ENCODE peak calls at places on chromosomes 5 and 9, in seven cellular contexts. V is amniotic stem cell, K is RPMI8226, Z is smooth muscle cell of the brain vasculature, H is foreskin melanocyte, D is caudate nucleus, M is HTR-8/SVneo. U is an unnamed sample.

GRCh38 chr5:9124071-9124470 is 421.8 kb downstream of the SEMA5A start:
- DNase-seq in H (no peak), M (no peak), D (no peak), V (no peak), Z (no peak), K (no peak), U (no peak)

GRCh38 chr9:88776717-88777497 is 214.4 kb upstream of the S1PR3 start:
- DNase-seq in K (no peak), Z (no peak), V (no peak), H (no peak), M (peak), D (no peak), U (no peak)

GRCh38 chr9:106828965-106829364 is 34.0 kb upstream of the ZNF462 start:
- DNase-seq in H (no peak), V (no peak), M (no peak), K (no peak), D (no peak), Z (no peak), U (no peak)

GRCh38 chr9:112624711-112625707 is 92.9 kb downstream of the INIP start:
- DNase-seq in D (no peak), H (no peak), Z (no peak), K (no peak), M (no peak), V (no peak), U (no peak)

GRCh38 chr5:40367260-40367659 is 312.5 kb upstream of the PTGER4 start:
- DNase-seq in H (no peak), K (no peak), D (no peak), V (no peak), M (no peak), Z (no peak), U (no peak)

GRCh38 chr5:150497274-150497988 is 10.5 kb upstream of the NDST1 start:
- DNase-seq in Z (peak), H (peak), M (peak), K (no peak), V (peak), D (peak), U (no peak)

GRCh38 chr5:74521401-74521800 is 119.1 kb downstream of the ENC1 start:
- DNase-seq in H (no peak), M (no peak), Z (no peak), D (no peak), K (no peak), V (no peak), U (no peak)

GRCh38 chr5:14036514-14036913 is 92.0 kb upstream of the DNAH5 start:
- DNase-seq in D (no peak), H (no peak), Z (no peak), V (no peak), M (peak), K (no peak), U (no peak)

GRCh38 chr9:98974554-98974953 is 30.8 kb downstream of the COL15A1 start:
- DNase-seq in H (no peak), D (no peak), K (no peak), V (no peak), Z (no peak), M (no peak), U (no peak)

GRCh38 chr9:95518026-95518425 is 1.3 kb upstream of the PTCH1 start:
- DNase-seq in D (no peak), V (no peak), H (no peak), Z (no peak), M (no peak), K (no peak), U (no peak)

GRCh38 chr5:75828029-75828428 is 110.8 kb upstream of the POC5 start:
- DNase-seq in Z (no peak), K (no peak), V (no peak), D (no peak), H (no peak), M (no peak), U (no peak)

GRCh38 chr9:16487915-16488314 is 382.6 kb downstream of the BNC2 start:
- DNase-seq in D (no peak), M (no peak), K (no peak), Z (no peak), V (no peak), H (no peak), U (no peak)

GRCh38 chr9:125889524-125890473 is 142.6 kb downstream of the PBX3 start:
- DNase-seq in Z (no peak), D (peak), V (no peak), H (no peak), M (no peak), K (no peak), U (peak)

GRCh38 chr5:43193171-43193951 is 1.3 kb downstream of the NIM1K start:
- DNase-seq in K (peak), M (peak), V (peak), D (peak), Z (peak), H (peak), U (peak)

GRCh38 chr9:135702002-135702721 is at the start of gene KCNT1:
- DNase-seq in M (peak), K (peak), H (peak), D (peak), V (peak), Z (no peak), U (peak)

GRCh38 chr9:27398982-27399653 is 102.2 kb upstream of the EQTN start:
- DNase-seq in M (no peak), Z (no peak), V (no peak), H (no peak), K (no peak), D (no peak), U (no peak)

GRCh38 chr9:137083418-137084004 is 3.3 kb upstream of the MAN1B1 start:
- DNase-seq in M (peak), Z (peak), D (peak), V (peak), H (peak), K (no peak), U (peak)

GRCh38 chr9:33524431-33524947 is 438 bp downstream of the ANKRD18B start:
- DNase-seq in D (no peak), Z (no peak), V (no peak), H (no peak), M (no peak), K (no peak), U (no peak)

GRCh38 chr9:129554649-129555048 is 66.3 kb downstream of the C9orf50 start:
- DNase-seq in H (no peak), D (no peak), K (no peak), Z (no peak), V (no peak), M (no peak), U (no peak)

GRCh38 chr9:105299190-105299854 is 54.9 kb downstream of the SLC44A1 start:
- DNase-seq in D (no peak), H (peak), M (peak), V (peak), Z (peak), K (no peak), U (no peak)

GRCh38 chr5:133219296-133219695 is 167.5 kb downstream of the HSPA4 start:
- DNase-seq in Z (no peak), H (no peak), D (no peak), V (no peak), M (no peak), K (no peak), U (no peak)

U was measured in GM12865.